ENCODE peak calls at places on chromosome X, in six cellular contexts. C, Q, K, R, D and I are unnamed samples.

GRCh38 chrX:33194876-33195433 is 16.4 kb downstream of the DMD start:
- DNase-seq in C (no peak), Q (no peak), K (peak; percentile 61), R (no peak), D (no peak), I (no peak)

GRCh38 chrX:78199851-78200250 is 60.4 kb upstream of the TAF9B start:
- DNase-seq in C (no peak), Q (peak; percentile 61), K (peak; percentile 17), R (no peak), D (no peak), I (peak; percentile 1)

GRCh38 chrX:20715176-20715575 is 448.5 kb upstream of the RPS6KA3 start:
- DNase-seq in C (no peak), Q (no peak), K (no peak), R (no peak), D (no peak), I (no peak)

GRCh38 chrX:40418413-40419195 is 162.2 kb upstream of the ATP6AP2 start:
- DNase-seq in C (no peak), Q (no peak), K (no peak), R (no peak), D (no peak), I (no peak)

GRCh38 chrX:110145854-110146253 is 142.9 kb downstream of the TMEM164 start:
- DNase-seq in C (no peak), Q (peak; percentile 30), K (peak; percentile 47), R (no peak), D (peak; percentile 23), I (peak; percentile 29)

GRCh38 chrX:105483011-105483410 is 262.5 kb upstream of the TEX13A start:
- DNase-seq in C (no peak), Q (no peak), K (peak; percentile 69), R (no peak), D (no peak), I (no peak)

GRCh38 chrX:154732421-154733071 is 18.3 kb downstream of the GAB3 start:
- DNase-seq in C (no peak), Q (no peak), K (no peak), R (no peak), D (no peak), I (no peak)

GRCh38 chrX:7925867-7926472 is 1.2 kb downstream of the PNPLA4 start:
- DNase-seq in C (peak; percentile 72), Q (peak; percentile 38), K (peak; percentile 76), R (no peak), D (peak; percentile 19), I (peak; percentile 59)

GRCh38 chrX:129755779-129756650 is 17.2 kb downstream of the XPNPEP2 start:
- DNase-seq in C (no peak), Q (peak; percentile 22), K (no peak), R (no peak), D (no peak), I (no peak)

GRCh38 chrX:56397636-56398035 is 165.5 kb downstream of the KLF8 start:
- DNase-seq in C (no peak), Q (no peak), K (no peak), R (no peak), D (no peak), I (no peak)

GRCh38 chrX:101764538-101764937 is 104.9 kb upstream of the ARMCX2 start:
- DNase-seq in C (no peak), Q (no peak), K (no peak), R (no peak), D (no peak), I (no peak)

GRCh38 chrX:16585486-16586370 is 64.2 kb upstream of the S100G start:
- DNase-seq in C (no peak), Q (no peak), K (no peak), R (no peak), D (no peak), I (no peak)

GRCh38 chrX:109399831-109400230 is 82.1 kb downstream of the GUCY2F start:
- DNase-seq in C (no peak), Q (no peak), K (no peak), R (no peak), D (no peak), I (no peak)

GRCh38 chrX:23952401-23952800 is 44.6 kb downstream of the CXorf58 start:
- DNase-seq in C (no peak), Q (no peak), K (no peak), R (no peak), D (no peak), I (no peak)

GRCh38 chrX:31268359-31268758 is 196.5 kb upstream of the FTHL17 start:
- DNase-seq in C (no peak), Q (no peak), K (peak; percentile 52), R (no peak), D (no peak), I (no peak)

GRCh38 chrX:107565005-107565404 is 63.3 kb upstream of the PRPS1 start:
- DNase-seq in C (no peak), Q (no peak), K (no peak), R (no peak), D (no peak), I (peak; percentile 72)

GRCh38 chrX:75211976-75212375 is 55.9 kb upstream of the ABCB7 start:
- DNase-seq in C (no peak), Q (no peak), K (no peak), R (no peak), D (no peak), I (no peak)

GRCh38 chrX:102042706-102043325 is 82.7 kb upstream of the TCEAL2 start:
- DNase-seq in C (no peak), Q (no peak), K (no peak), R (peak; percentile 34), D (no peak), I (peak; percentile 50)

DNA sequence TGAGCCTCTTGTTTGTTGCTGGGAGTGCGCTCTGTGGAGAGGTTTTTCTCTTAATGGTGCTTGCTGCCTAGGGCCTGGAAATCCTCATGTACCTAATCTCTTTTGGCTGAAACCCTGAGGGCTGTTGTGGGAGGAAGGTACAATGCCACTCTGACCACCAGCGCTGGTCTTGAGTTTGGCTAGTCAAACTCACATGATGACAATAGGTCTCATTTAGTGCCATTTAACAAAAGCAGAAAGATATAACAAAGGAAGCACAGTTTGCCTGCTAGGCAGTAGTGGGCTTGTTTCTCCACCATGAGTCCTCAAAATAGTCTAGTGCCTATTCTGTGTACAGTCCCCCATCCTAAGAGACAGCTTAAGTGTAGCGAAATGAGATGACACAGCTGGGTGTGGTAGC is 111.3 kb downstream of the TSPAN7 start:
- DNase-seq in C (no peak), Q (no peak), K (no peak), R (no peak), D (no peak), I (no peak)
- TF ChIP-seq CTCF in C (no peak), Q (no peak), K (no peak), R (no peak), D (no peak), I (no peak)

DNA sequence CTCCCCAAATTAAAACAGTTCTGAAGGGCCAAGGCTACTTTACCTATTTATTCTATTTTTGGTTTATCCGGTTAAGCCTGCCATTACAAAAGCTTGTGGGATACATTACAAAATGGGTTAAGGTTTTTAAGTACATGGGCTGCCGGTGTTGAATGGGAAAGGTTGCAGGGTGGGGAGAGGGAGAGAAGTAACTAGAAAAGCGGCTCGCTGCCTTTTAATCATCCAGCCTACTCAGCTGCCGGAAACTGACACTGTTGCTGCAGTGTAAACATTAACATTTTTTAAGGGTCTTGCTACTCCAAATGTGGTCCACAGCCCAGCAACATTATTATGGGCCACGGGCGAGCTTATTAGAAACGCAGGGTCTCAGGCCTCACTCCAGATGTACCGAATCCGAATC is 1.5 kb upstream of the IL1RAPL1 start:
- DNase-seq in C (no peak), Q (no peak), K (no peak), R (no peak), D (no peak), I (no peak)
- H3K4me3 ChIP-seq in C (no peak overlapping the region), Q (no peak overlapping the region), K (peak overlapping the region; percentile 46), R (no peak overlapping the region), D (no peak overlapping the region), I (no peak overlapping the region)

GRCh38 chrX:45952030-45952429 is 593.2 kb downstream of the ZNF674 start:
- DNase-seq in C (no peak), Q (no peak), K (no peak), R (no peak), D (no peak), I (no peak)
- TF ChIP-seq CTCF in C (no peak), Q (no peak), K (no peak), R (no peak), D (no peak), I (no peak)

DNA sequence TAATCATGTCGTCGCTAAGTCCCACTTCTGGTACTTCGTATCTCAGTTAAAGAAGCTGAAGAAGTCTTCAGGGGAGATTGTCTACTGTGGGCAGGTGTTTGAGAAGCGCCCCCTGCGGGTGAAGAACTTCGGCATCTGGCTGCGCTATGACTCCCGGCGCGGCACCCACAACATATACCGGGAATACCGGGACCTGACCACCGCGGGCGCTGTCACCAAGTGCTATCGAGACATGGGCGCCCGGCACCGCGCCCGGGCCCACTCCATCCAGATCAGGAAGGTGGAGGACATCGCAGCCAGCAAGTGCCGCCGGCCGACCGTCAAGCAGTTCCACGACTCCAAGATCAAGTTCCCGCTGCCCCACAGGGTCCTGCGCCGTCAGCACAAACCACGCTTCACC is 11.3 kb downstream of the PNCK start:
- DNase-seq in C (peak; percentile 61), Q (no peak), K (peak; percentile 41), R (peak; percentile 67), D (peak; percentile 40), I (no peak)
- H3K4me3 ChIP-seq in C (no peak overlapping the region), Q (peak overlapping the region; percentile 29), K (no peak overlapping the region), R (no peak overlapping the region), D (no peak overlapping the region), I (no peak overlapping the region)

GRCh38 chrX:123424546-123424945 is 240.5 kb downstream of the GRIA3 start:
- DNase-seq in C (no peak), Q (no peak), K (peak; percentile 17), R (no peak), D (no peak), I (peak; percentile 66)

GRCh38 chrX:123425471-123425870 is 241.4 kb downstream of the GRIA3 start:
- DNase-seq in C (no peak), Q (no peak), K (no peak), R (no peak), D (no peak), I (peak; percentile 34)

GRCh38 chrX:123425904-123426303 is 241.8 kb downstream of the GRIA3 start:
- DNase-seq in C (no peak), Q (no peak), K (peak; percentile 66), R (no peak), D (peak; percentile 22), I (peak; percentile 68)

DNA sequence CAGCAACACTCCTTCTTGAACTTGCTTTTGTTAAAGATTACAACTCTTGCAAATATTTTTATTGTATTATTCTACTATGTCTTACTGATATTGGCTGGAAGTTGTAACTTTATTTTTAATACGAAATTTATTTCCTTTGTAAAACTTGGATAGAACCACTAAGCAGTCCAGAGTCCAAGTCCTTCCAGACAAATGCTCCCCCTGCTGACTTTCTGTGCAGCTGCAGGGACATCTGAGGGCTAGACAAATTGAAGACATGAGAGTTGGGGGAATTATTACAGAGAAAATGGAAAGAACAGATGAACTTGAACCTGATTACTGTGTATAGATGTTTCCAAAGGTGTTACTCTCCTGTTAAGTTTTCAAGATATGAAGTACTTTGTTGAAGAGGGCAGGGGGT is 238.8 kb downstream of the GRIA3 start:
- DNase-seq in C (peak; percentile 17), Q (peak; percentile 9), K (peak; percentile 39), R (no peak), D (no peak), I (peak; percentile 43)
- TF ChIP-seq CTCF in C (peak; percentile 40), Q (peak; percentile 53), K (peak; percentile 65), R (no peak), D (peak; percentile 63), I (peak; percentile 76)

DNA sequence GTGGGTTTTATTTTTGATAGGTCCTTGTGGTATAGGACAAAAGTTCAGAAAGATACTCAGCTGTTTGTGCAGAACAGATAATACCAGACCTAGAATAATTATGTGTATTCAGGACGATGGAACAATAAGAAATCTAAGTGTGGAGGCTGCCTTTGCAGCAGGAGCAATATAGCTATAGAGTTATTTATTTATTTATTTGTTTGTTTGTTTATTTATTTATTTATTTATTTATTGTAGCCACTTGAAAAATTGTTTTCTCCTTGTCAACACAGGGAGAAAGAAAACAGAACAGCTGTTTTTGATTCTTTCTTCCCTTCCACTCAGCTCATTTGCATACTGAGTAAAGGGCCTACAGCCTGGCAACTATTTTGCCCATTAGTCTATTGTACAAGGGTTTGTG is 55.9 kb upstream of the ESX1 start:
- DNase-seq in C (no peak), Q (no peak), K (no peak), R (no peak), D (no peak), I (no peak)
- H3K4me3 ChIP-seq in C (no peak overlapping the region), Q (no peak overlapping the region), K (no peak overlapping the region), R (no peak overlapping the region), D (no peak overlapping the region), I (no peak overlapping the region)